ENCODE peak calls at places on chromosome 17, in eight cellular contexts. F, D, X, A, P, J, Z and N are unnamed samples.

GRCh38 chr17:6069611-6070279 is 434 bp upstream of the WSCD1 start:
- DNase-seq in F (no peak), D (no peak), X (peak), A (no peak), P (no peak), J (no peak), Z (no peak), N (no peak)

GRCh38 chr17:7167832-7168231 is 11.3 kb downstream of the ASGR1 start:
- DNase-seq in F (no peak), D (no peak), X (no peak), A (no peak), P (peak), J (peak), Z (no peak), N (peak)

GRCh38 chr17:57338257-57338919 is 82.1 kb downstream of the MSI2 start:
- DNase-seq in F (no peak), D (no peak), X (no peak), A (no peak), P (no peak), J (no peak), Z (no peak), N (no peak)

GRCh38 chr17:14760719-14761425 is 460.0 kb downstream of the HS3ST3B1 start:
- DNase-seq in F (no peak), D (no peak), X (no peak), A (no peak), P (no peak), J (no peak), Z (no peak), N (peak)

GRCh38 chr17:69246726-69247375 is 18.2 kb upstream of the ABCA10 start:
- DNase-seq in F (no peak), D (peak), X (peak), A (no peak), P (no peak), J (peak), Z (no peak), N (peak)

GRCh38 chr17:57999496-58000017 is 7.5 kb downstream of the SRSF1 start:
- DNase-seq in F (peak), D (peak), X (peak), A (peak), P (peak), J (peak), Z (no peak), N (peak)

GRCh38 chr17:63948521-63948920 is 16.4 kb upstream of the CD79B start:
- DNase-seq in F (no peak), D (no peak), X (no peak), A (no peak), P (no peak), J (no peak), Z (no peak), N (no peak)

GRCh38 chr17:39939588-39940419 is 12.3 kb downstream of the LRRC3C start:
- DNase-seq in F (no peak), D (peak), X (peak), A (peak), P (peak), J (peak), Z (peak), N (peak)

GRCh38 chr17:57372156-57372555 is 115.8 kb downstream of the MSI2 start:
- DNase-seq in F (no peak), D (peak), X (peak), A (no peak), P (no peak), J (peak), Z (no peak), N (peak)

GRCh38 chr17:51629232-51629631 is 368.9 kb downstream of the UTP18 start:
- DNase-seq in F (no peak), D (no peak), X (no peak), A (no peak), P (no peak), J (no peak), Z (no peak), N (no peak)

GRCh38 chr17:29007456-29008455 is 1.9 kb upstream of the SEZ6 start:
- DNase-seq in F (no peak), D (peak), X (peak), A (no peak), P (no peak), J (peak), Z (no peak), N (peak)

GRCh38 chr17:39605492-39606433 is 2.0 kb downstream of the NEUROD2 start:
- DNase-seq in F (no peak), D (no peak), X (no peak), A (no peak), P (no peak), J (peak), Z (no peak), N (no peak)

GRCh38 chr17:28643979-28644781 is 778 bp downstream of the BLTP2 start:
- DNase-seq in F (peak), D (peak), X (peak), A (no peak), P (no peak), J (peak), Z (peak), N (peak)

GRCh38 chr17:43545383-43545632 is 832 bp downstream of the ETV4 start:
- DNase-seq in F (peak), D (peak), X (peak), A (no peak), P (no peak), J (no peak), Z (no peak), N (no peak)

GRCh38 chr17:68461122-68461539 is 3.8 kb upstream of the WIPI1 start:
- DNase-seq in F (no peak), D (no peak), X (no peak), A (no peak), P (no peak), J (no peak), Z (no peak), N (peak)

GRCh38 chr17:7476474-7476873 is 3.0 kb downstream of the ZBTB4 start:
- DNase-seq in F (no peak), D (peak), X (peak), A (no peak), P (no peak), J (peak), Z (no peak), N (peak)

GRCh38 chr17:6085812-6086211 is 15.6 kb downstream of the WSCD1 start:
- DNase-seq in F (no peak), D (no peak), X (no peak), A (no peak), P (no peak), J (no peak), Z (no peak), N (no peak)

GRCh38 chr17:9011001-9011400 is 10.3 kb upstream of the NTN1 start:
- DNase-seq in F (no peak), D (no peak), X (no peak), A (no peak), P (no peak), J (no peak), Z (no peak), N (no peak)

GRCh38 chr17:50206604-50207293 is 5.3 kb upstream of the COL1A1 start:
- DNase-seq in F (no peak), D (peak), X (no peak), A (no peak), P (no peak), J (peak), Z (no peak), N (peak)

GRCh38 chr17:33968350-33969044 is 286.6 kb upstream of the CCL2 start:
- DNase-seq in F (no peak), D (no peak), X (no peak), A (no peak), P (no peak), J (no peak), Z (no peak), N (no peak)

GRCh38 chr17:7838291-7839075 is 4.5 kb downstream of the KDM6B start:
- DNase-seq in F (no peak), D (peak), X (no peak), A (no peak), P (no peak), J (peak), Z (no peak), N (peak)

DNA sequence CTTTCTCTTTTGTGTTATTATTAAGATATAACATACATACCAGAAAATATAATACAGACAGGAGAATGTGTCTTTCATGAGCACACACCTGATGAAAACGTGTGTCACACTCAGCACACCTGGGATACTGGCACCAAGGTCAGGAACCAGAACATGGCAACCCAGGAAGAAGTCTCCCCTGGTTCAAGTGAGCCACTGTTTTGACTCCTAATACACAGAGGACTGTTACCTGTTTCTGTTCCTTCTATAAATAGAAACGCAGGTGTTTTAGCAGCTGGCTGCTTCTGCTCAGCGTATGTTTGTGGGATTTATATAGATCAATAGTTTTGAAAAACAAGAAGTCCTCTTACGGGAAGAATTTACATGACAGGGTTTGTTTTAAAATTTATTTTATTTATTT is 3.5 kb downstream of the SEC14L1 start:
- DNase-seq in F (no peak), D (no peak), X (no peak), A (no peak), P (no peak), J (no peak), Z (no peak), N (no peak)
- H3K4me3 ChIP-seq in F (no peak), D (no peak), X (no peak), A (no peak), P (no peak), J (no peak), Z (peak), N (no peak)

DNA sequence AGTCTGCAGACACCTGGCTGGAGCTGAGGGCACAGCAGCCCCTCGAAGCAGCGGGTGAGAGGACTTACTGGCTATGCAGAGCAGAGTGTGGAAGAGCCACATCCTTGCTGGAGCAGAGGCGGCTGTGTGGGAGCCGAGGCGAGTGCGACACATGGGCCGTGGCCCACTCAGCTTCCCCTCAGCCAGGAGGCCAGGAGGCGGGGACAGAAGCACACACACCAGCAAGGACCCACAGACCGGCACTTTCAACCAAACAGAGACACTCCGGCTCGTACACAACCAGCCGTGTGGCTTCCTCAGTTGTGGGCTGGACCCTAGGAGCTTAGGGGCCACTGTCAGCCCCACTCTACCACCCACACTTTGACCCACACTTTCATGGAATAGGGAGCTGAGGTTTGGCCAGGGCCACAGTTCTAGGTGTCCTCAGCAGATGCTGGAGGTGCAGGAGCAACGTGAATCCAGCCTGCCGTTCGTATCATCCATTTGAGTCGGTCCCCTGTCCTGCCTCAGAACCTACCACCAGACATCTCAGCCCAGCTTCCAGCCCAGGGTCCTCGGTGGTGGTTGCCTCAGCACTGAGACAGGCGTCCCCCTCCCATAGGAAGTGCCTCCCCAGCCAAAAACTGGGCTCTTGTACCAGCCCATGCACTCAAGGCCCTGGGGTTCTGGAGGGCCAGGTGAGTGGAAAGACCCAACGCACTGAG is at the start of gene ITGAE:
- DNase-seq in F (no peak), D (no peak), X (no peak), A (no peak), P (no peak), J (no peak), Z (no peak), N (no peak)
- TF ChIP-seq CTCF in F (no peak), D (no peak), X (no peak), A (no peak), P (no peak), J (no peak), Z (no peak), N (no peak)

GRCh38 chr17:59366040-59366757 is 34.7 kb downstream of the YPEL2 start:
- DNase-seq in F (no peak), D (no peak), X (no peak), A (no peak), P (no peak), J (peak), Z (no peak), N (no peak)
- H3K4me3 ChIP-seq in F (no peak), D (no peak), X (no peak), A (no peak), P (no peak), J (no peak), Z (no peak), N (no peak)

GRCh38 chr17:46876353-46876887 is 25.0 kb downstream of the WNT9B start:
- DNase-seq in F (peak), D (no peak), X (no peak), A (no peak), P (no peak), J (no peak), Z (no peak), N (no peak)
- TF ChIP-seq CTCF in F (peak), D (no peak), X (peak), A (peak), P (peak), J (peak), Z (no peak), N (peak)